ENCODE peak calls at places on chromosomes 1 and 21, in eight cellular contexts. I is tibial nerve, L is upper lobe of right lung, Q is psoas muscle, H is A549, J is left ventricle myocardium inferior, Y is SK-N-SH, O is heart right ventricle. X is an unnamed sample. For H3K9me3, the result is how much of the 10 kb centered on the place peaks cover.

GRCh38 chr1:164559342-164560070 is 522 bp downstream of the PBX1 start:
- DNase-seq in Y (peak), H (peak), L (peak), Q (peak), J (peak), O (peak), I (peak), X (peak)

GRCh38 chr1:234545512-234546386 is 64.2 kb downstream of the IRF2BP2 start:
- DNase-seq in O (no peak), Q (no peak), I (no peak), H (peak), Y (no peak), L (no peak), J (no peak), X (no peak)

GRCh38 chr1:29644812-29645211 is 408.5 kb downstream of the PTPRU start:
- DNase-seq in L (no peak), I (no peak), H (no peak), Y (no peak), O (no peak), Q (no peak), J (no peak), X (peak)

GRCh38 chr1:52195161-52195560 is 53.3 kb downstream of the ZFYVE9 start:
- DNase-seq in O (no peak), L (no peak), J (no peak), Q (no peak), I (no peak), Y (no peak), H (no peak), X (no peak)

GRCh38 chr1:34825455-34826081 is 32.8 kb downstream of the GJA4 start:
- DNase-seq in Q (no peak), O (peak), J (peak), L (peak), Y (peak), I (no peak), H (no peak), X (no peak)

GRCh38 chr1:235008239-235008638 is 120.4 kb downstream of the TOMM20 start:
- DNase-seq in Q (no peak), I (no peak), O (no peak), Y (no peak), H (no peak), L (no peak), J (no peak), X (no peak)

GRCh38 chr1:3359346-3360157 is 94.9 kb upstream of the ARHGEF16 start:
- DNase-seq in O (no peak), Y (peak), H (no peak), J (no peak), I (no peak), Q (no peak), L (no peak), X (no peak)

GRCh38 chr1:55781944-55782482 is 566.8 kb upstream of the USP24 start:
- DNase-seq in O (no peak), Q (no peak), J (no peak), Y (no peak), L (no peak), H (peak), I (no peak), X (no peak)

GRCh38 chr1:1033009-1033587 is 13.2 kb downstream of the AGRN start:
- DNase-seq in O (peak), H (peak), J (peak), I (no peak), Q (peak), L (peak), Y (peak), X (peak)

GRCh38 chr21:42666023-42666747 is 12.8 kb downstream of the PDE9A start:
- DNase-seq in J (no peak), Q (no peak), L (no peak), H (peak), O (no peak), I (no peak), Y (peak), X (peak)

GRCh38 chr1:8448906-8449661 is 131.2 kb downstream of the SLC45A1 start:
- DNase-seq in H (no peak), Y (no peak), O (no peak), J (no peak), Q (no peak), I (no peak), L (no peak), X (no peak)

GRCh38 chr1:2571348-2571747 is 15.2 kb downstream of the TNFRSF14 start:
- DNase-seq in O (no peak), H (no peak), L (no peak), Q (peak), I (no peak), J (no peak), Y (no peak), X (no peak)

GRCh38 chr1:81111818-81112217 is 688.9 kb upstream of the ADGRL2 start:
- DNase-seq in L (no peak), I (no peak), O (no peak), Y (no peak), Q (no peak), H (no peak), J (no peak), X (no peak)

GRCh38 chr1:228037401-228038386 is 30.9 kb downstream of the WNT3A start:
- DNase-seq in H (no peak), J (no peak), Q (peak), L (peak), Y (no peak), I (no peak), O (no peak), X (peak)

GRCh38 chr1:48677306-48678287 is 99.1 kb downstream of the BEND5 start:
- DNase-seq in Y (peak), Q (peak), L (peak), J (peak), O (peak), H (peak), I (peak), X (peak)

GRCh38 chr1:208135354-208135753 is 108.8 kb downstream of the PLXNA2 start:
- DNase-seq in O (no peak), I (no peak), H (no peak), Y (no peak), L (no peak), J (no peak), Q (no peak), X (no peak)

GRCh38 chr21:38920631-38921398 is 115.1 kb downstream of the ETS2 start:
- DNase-seq in H (peak), Q (no peak), Y (no peak), O (no peak), I (no peak), J (no peak), L (no peak), X (peak)

GRCh38 chr1:27522148-27522859 is 32.3 kb upstream of the WASF2 start:
- DNase-seq in O (no peak), L (no peak), H (no peak), Q (peak), J (no peak), I (no peak), Y (no peak), X (no peak)

GRCh38 chr1:80994934-80995333 is 805.8 kb upstream of the ADGRL2 start:
- DNase-seq in J (no peak), Y (no peak), I (no peak), Q (no peak), L (no peak), H (no peak), O (no peak), X (peak)

GRCh38 chr1:218983433-218983832 is 190.2 kb upstream of the LYPLAL1 start:
- DNase-seq in L (peak), I (no peak), O (no peak), J (no peak), Y (no peak), Q (no peak), H (no peak), X (no peak)

GRCh38 chr1:145985502-145986439 is 10.6 kb downstream of the TXNIP start:
- DNase-seq in H (peak), Q (peak), J (peak), O (peak), I (peak), Y (no peak), L (peak), X (no peak)

GRCh38 chr1:219699870-219700269 is 87.0 kb upstream of the ZC3H11B start:
- DNase-seq in J (no peak), H (no peak), Y (no peak), Q (no peak), L (no peak), O (no peak), I (no peak), X (no peak)

GRCh38 chr1:51776408-51776807 is 102.1 kb downstream of the NRDC start:
- DNase-seq in I (no peak), J (no peak), L (no peak), O (no peak), Y (no peak), H (no peak), Q (no peak), X (no peak)

GRCh38 chr1:43423672-43424550 is 29.8 kb downstream of the HYI start:
- DNase-seq in Y (no peak), L (no peak), O (no peak), Q (no peak), I (no peak), J (no peak), H (peak), X (no peak)

GRCh38 chr1:42164551-42165420 is at the start of gene GUCA2A:
- DNase-seq in I (no peak), L (peak), Q (no peak), Y (no peak), H (no peak), O (no peak), J (no peak), X (peak)

GRCh38 chr1:234750922-234751595 is 141.1 kb upstream of the IRF2BP2 start:
- DNase-seq in H (no peak), Q (no peak), Y (no peak), J (no peak), O (no peak), I (no peak), L (no peak), X (no peak)

GRCh38 chr21:34235514-34235913 is 128.3 kb upstream of the KCNE2 start:
- DNase-seq in I (no peak), Q (no peak), Y (no peak), J (no peak), L (no peak), H (no peak), O (no peak), X (no peak)

GRCh38 chr1:212727386-212728181 is 27.9 kb upstream of the BATF3 start:
- DNase-seq in J (no peak), L (no peak), H (no peak), Y (no peak), O (no peak), I (no peak), Q (no peak), X (no peak)

GRCh38 chr1:225653463-225654276 is 747 bp upstream of the ENAH start:
- DNase-seq in J (peak), O (peak), L (peak), Q (peak), Y (no peak), H (peak), I (peak), X (peak)

GRCh38 chr1:226073184-226073950 is 10.9 kb downstream of the H3-3A start:
- DNase-seq in J (no peak), L (no peak), H (no peak), Y (no peak), Q (no peak), O (no peak), I (no peak), X (no peak)

GRCh38 chr1:37792943-37793686 is 532 bp upstream of the MANEAL start:
- DNase-seq in L (peak), Q (no peak), Y (no peak), O (no peak), J (no peak), H (no peak), I (no peak), X (peak)

GRCh38 chr1:209756608-209757445 is 974 bp downstream of the TRAF3IP3 start:
- DNase-seq in Y (no peak), Q (no peak), I (no peak), H (no peak), L (no peak), O (no peak), J (no peak), X (no peak)

GRCh38 chr1:154710091-154710490 is 102.1 kb upstream of the ADAR start:
- DNase-seq in I (no peak), Y (no peak), O (no peak), L (no peak), H (no peak), J (no peak), Q (no peak), X (no peak)

GRCh38 chr1:231590453-231591198 is 36.0 kb upstream of the DISC1 start:
- DNase-seq in O (peak), H (peak), L (no peak), J (peak), I (peak), Y (peak), Q (no peak), X (peak)

GRCh38 chr1:234875953-234876814 is 252.5 kb downstream of the TOMM20 start:
- DNase-seq in I (no peak), Y (no peak), L (peak), H (peak), J (no peak), Q (no peak), O (no peak), X (no peak)

GRCh38 chr21:46119565-46120271 is 21.8 kb downstream of the COL6A2 start:
- DNase-seq in O (peak), L (peak), I (no peak), Y (peak), Q (peak), J (peak), H (no peak), X (peak)

GRCh38 chr1:22534951-22535350 is 28.3 kb upstream of the EPHA8 start:
- DNase-seq in H (no peak), J (no peak), O (no peak), Q (no peak), L (no peak), I (no peak), Y (no peak), X (no peak)

GRCh38 chr1:2241820-2242219 is 13.7 kb downstream of the SKI start:
- DNase-seq in J (no peak), O (no peak), I (no peak), Q (no peak), Y (no peak), L (no peak), H (no peak), X (no peak)

DNA sequence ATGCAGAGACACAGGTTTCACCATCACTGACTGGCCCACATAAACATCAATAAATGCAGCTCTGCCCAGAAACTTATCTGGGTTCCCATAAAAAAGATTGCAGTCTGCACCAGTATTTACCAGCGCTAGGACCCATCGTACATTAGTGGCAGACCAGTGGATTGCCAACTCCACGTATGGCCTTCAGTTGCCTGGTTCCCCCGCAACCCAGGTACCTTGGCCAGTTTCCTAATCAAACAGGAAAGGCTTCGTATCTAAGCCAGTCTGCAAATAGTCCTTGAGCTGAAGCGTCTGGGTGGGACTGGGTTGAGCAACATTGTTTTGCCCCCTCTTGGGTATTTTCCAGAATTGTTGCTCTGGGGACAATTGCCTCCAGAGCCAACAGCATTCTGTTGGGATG is 1639.3 kb downstream of the MRPL39 start:
- DNase-seq in Q (no peak), J (no peak), O (no peak), L (no peak), Y (no peak), I (no peak), H (no peak), X (no peak)
- H3K9me3 ChIP-seq in Q (under half), J (under half), O (under half), L (under half), Y (under half), I (under half), H (under half), X (under half)

DNA sequence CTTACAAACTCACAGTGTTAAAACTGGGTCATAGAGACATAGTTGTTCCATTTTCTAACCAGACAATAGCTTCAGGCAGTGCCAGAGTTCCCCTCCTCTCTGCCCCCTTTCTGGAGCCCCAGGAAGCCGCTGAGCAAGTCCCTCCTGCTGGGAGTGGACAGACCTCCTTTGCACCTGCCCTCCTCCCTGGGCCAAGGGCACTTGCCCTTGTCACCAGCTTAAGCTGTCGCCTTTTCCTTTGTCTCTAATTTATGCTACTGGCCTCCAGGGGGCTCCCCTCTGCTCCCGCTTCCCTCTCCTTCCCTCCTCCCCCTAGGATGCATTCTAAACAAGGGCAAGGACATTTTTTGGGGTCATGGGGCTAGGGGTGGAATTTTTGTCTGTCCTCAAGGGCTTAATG is 182.4 kb downstream of the MIS18A start:
- DNase-seq in J (no peak), I (no peak), Q (no peak), O (peak), L (no peak), Y (peak), H (peak), X (peak)
- H3K9me3 ChIP-seq in J (under half), I (under half), Q (under half), O (under half), L (under half), Y (under half), H (under half), X (under half)

GRCh38 chr1:20634065-20634593 is 871 bp downstream of the PINK1 start:
- DNase-seq in Q (no peak), Y (no peak), H (no peak), L (no peak), I (no peak), O (no peak), J (no peak), X (no peak)

GRCh38 chr1:20634594-20635084 is 1.4 kb downstream of the PINK1 start:
- DNase-seq in I (no peak), H (no peak), L (peak), Y (peak), Q (peak), J (no peak), O (peak), X (peak)

GRCh38 chr1:20632386-20632785 is 872 bp upstream of the PINK1 start:
- DNase-seq in I (no peak), Q (no peak), J (no peak), Y (no peak), O (no peak), H (no peak), L (no peak), X (no peak)

GRCh38 chr1:20630730-20631129 is 2.5 kb upstream of the PINK1 start:
- DNase-seq in L (no peak), I (no peak), Y (no peak), J (no peak), O (no peak), H (no peak), Q (no peak), X (no peak)

DNA sequence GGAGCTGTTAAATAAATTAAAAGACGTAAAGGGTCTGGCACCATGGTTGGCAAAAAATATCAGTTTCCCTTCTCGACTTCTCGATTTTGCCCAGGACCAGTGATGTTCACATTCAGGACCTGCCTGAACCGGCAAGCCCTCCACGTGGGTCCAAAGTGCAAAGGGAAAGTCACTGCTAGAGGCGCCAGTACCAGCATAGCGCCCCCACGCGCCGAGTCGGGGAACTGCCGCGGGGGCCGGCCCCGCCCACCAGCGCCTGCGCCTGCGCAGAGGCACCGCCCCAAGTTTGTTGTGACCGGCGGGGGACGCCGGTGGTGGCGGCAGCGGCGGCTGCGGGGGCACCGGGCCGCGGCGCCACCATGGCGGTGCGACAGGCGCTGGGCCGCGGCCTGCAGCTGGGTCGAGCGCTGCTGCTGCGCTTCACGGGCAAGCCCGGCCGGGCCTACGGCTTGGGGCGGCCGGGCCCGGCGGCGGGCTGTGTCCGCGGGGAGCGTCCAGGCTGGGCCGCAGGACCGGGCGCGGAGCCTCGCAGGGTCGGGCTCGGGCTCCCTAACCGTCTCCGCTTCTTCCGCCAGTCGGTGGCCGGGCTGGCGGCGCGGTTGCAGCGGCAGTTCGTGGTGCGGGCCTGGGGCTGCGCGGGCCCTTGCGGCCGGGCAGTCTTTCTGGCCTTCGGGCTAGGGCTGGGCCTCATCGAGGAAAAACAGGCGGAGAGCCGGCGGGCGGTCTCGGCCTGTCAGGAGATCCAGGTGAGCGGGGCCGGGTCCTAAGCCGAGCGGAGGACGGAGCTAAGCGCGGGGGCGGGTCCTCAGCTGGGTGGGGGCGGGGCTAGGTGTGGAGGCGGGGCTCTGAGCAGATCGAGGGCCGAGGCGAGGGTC is at the start of gene PINK1:
- DNase-seq in H (peak), O (peak), Y (peak), J (peak), Q (peak), I (peak), L (peak), X (peak)
- H3K9me3 ChIP-seq in H (under half), O (under half), Y (under half), J (under half), Q (under half), I (under half), L (under half), X (under half)

GRCh38 chr1:248196965-248197364 is at the start of gene OR2M3:
- DNase-seq in Q (no peak), I (no peak), J (no peak), Y (no peak), H (no peak), O (no peak), L (no peak), X (no peak)
- H3K9me3 ChIP-seq in Q (under half), I (under half), J (under half), Y (under half), H (under half), O (under half), L (under half), X (half or more)